ENCODE peak calls at places on chromosomes 4 and X, in eight cellular contexts. J is SK-N-MC, V is hepatocyte, S is MG63, O is suprapubic skin, W is GM23338, D is right lobe of liver, F is SJCRH30. T is an unnamed sample.

GRCh38 chr4:70158576-70158975 is 4.5 kb downstream of the PRR27 start:
- DNase-seq in J (no peak), V (no peak), S (no peak), O (no peak), W (peak; percentile 2), D (no peak), F (no peak), T (no peak)

GRCh38 chr4:140754918-140755810 is 1.0 kb downstream of the TBC1D9 start:
- DNase-seq in J (no peak), V (no peak), S (no peak), O (no peak), W (peak; percentile 51), D (no peak), F (peak; percentile 61), T (no peak)

GRCh38 chrX:53282313-53282712 is 929 bp upstream of the IQSEC2 start:
- DNase-seq in J (no peak), V (no peak), S (peak; percentile 33), O (no peak), W (no peak), D (no peak), F (no peak), T (no peak)

GRCh38 chr4:105765690-105766407 is 57.3 kb downstream of the GSTCD start:
- DNase-seq in J (no peak), V (peak; percentile 44), S (peak; percentile 69), O (no peak), W (peak; percentile 24), D (no peak), F (peak; percentile 60), T (no peak)

GRCh38 chr4:153013202-153013988 is 77.3 kb downstream of the FHDC1 start:
- DNase-seq in J (no peak), V (no peak), S (no peak), O (no peak), W (no peak), D (no peak), F (no peak), T (no peak)

GRCh38 chr4:150591284-150591874 is 9.4 kb downstream of the MAB21L2 start:
- DNase-seq in J (no peak), V (peak; percentile 9), S (no peak), O (no peak), W (peak; percentile 78), D (no peak), F (peak; percentile 4), T (no peak)

GRCh38 chr4:159278399-159278798 is 175.5 kb downstream of the RAPGEF2 start:
- DNase-seq in J (no peak), V (no peak), S (no peak), O (no peak), W (no peak), D (no peak), F (no peak), T (no peak)

GRCh38 chr4:40150932-40151331 is 45.9 kb upstream of the RHOH start:
- DNase-seq in J (no peak), V (no peak), S (no peak), O (no peak), W (no peak), D (no peak), F (no peak), T (no peak)

GRCh38 chr4:185587444-185588161 is 52.3 kb upstream of the PDLIM3 start:
- DNase-seq in J (no peak), V (no peak), S (no peak), O (no peak), W (peak; percentile 95), D (no peak), F (peak; percentile 30), T (no peak)

GRCh38 chr4:88008624-88009235 is 1.3 kb downstream of the PKD2 start:
- DNase-seq in J (no peak), V (no peak), S (no peak), O (no peak), W (no peak), D (no peak), F (peak; percentile 58), T (no peak)

GRCh38 chrX:38817004-38817703 is 15.9 kb downstream of the MID1IP1 start:
- DNase-seq in J (no peak), V (peak; percentile 48), S (peak; percentile 44), O (no peak), W (peak; percentile 42), D (peak; percentile 52), F (peak; percentile 34), T (peak; percentile 53)

GRCh38 chr4:102869569-102870227 is 906 bp downstream of the CISD2 start:
- DNase-seq in J (no peak), V (no peak), S (no peak), O (no peak), W (peak; percentile 45), D (no peak), F (peak; percentile 34), T (no peak)

GRCh38 chr4:6307891-6308290 is 38.2 kb downstream of the WFS1 start:
- DNase-seq in J (no peak), V (no peak), S (no peak), O (no peak), W (no peak), D (no peak), F (no peak), T (no peak)

GRCh38 chr4:158316264-158316663 is 106.0 kb downstream of the TMEM144 start:
- DNase-seq in J (no peak), V (no peak), S (peak; percentile 33), O (no peak), W (no peak), D (no peak), F (no peak), T (no peak)

GRCh38 chrX:154751669-154752271 is 893 bp upstream of the GAB3 start:
- DNase-seq in J (no peak), V (no peak), S (no peak), O (no peak), W (no peak), D (no peak), F (no peak), T (no peak)

GRCh38 chrX:153476628-153477027 is 6.3 kb upstream of the HAUS7 start:
- DNase-seq in J (no peak), V (peak; percentile 68), S (peak; percentile 73), O (no peak), W (no peak), D (no peak), F (no peak), T (peak; percentile 59)

GRCh38 chr4:151099976-151100417 is 569 bp downstream of the RPS3A start:
- DNase-seq in J (no peak), V (no peak), S (no peak), O (no peak), W (no peak), D (no peak), F (no peak), T (no peak)

GRCh38 chr4:169338246-169338645 is 67.5 kb upstream of the SH3RF1 start:
- DNase-seq in J (no peak), V (no peak), S (no peak), O (no peak), W (no peak), D (no peak), F (no peak), T (no peak)

GRCh38 chrX:112834976-112835375 is 5.7 kb downstream of the AMOT start:
- DNase-seq in J (no peak), V (no peak), S (no peak), O (no peak), W (no peak), D (no peak), F (no peak), T (no peak)
- H3K4me3 ChIP-seq in J (peak overlapping the region; percentile 74), V (no peak overlapping the region), S (no peak overlapping the region), O (no peak overlapping the region), W (no peak overlapping the region), D (no peak overlapping the region), F (no peak overlapping the region), T (no peak overlapping the region)

DNA sequence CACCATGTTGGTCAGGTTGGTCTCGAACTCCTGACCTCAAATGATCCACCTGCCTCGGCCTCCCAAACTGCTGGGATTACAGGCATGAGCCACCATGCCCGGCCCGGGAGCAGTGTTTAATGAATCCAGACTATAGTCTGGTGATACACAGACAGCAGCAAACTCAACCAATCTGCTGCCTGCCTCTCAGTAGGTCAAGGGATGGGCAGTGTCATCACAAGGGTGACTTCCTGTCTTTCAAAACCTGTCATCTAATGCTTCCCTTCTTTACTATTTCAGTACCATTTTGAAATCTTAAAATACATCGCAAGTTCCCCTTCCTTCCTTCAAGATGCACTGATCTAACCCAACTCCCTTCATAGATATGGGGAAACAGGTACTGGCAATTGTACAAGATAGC is 8.4 kb downstream of the RPL39 start:
- DNase-seq in J (no peak), V (no peak), S (no peak), O (no peak), W (no peak), D (no peak), F (no peak), T (no peak)
- H3K36me3 ChIP-seq in J (peaks cover 40% of the 10 kb centered on the region), V (no peaks in the 10 kb centered on the region), S (peaks cover 36% of the 10 kb centered on the region), O (peaks cover 21% of the 10 kb centered on the region), W (peaks cover 8% of the 10 kb centered on the region), D (no peaks in the 10 kb centered on the region), F (peaks cover 74% of the 10 kb centered on the region), T (peaks cover 16% of the 10 kb centered on the region)

DNA sequence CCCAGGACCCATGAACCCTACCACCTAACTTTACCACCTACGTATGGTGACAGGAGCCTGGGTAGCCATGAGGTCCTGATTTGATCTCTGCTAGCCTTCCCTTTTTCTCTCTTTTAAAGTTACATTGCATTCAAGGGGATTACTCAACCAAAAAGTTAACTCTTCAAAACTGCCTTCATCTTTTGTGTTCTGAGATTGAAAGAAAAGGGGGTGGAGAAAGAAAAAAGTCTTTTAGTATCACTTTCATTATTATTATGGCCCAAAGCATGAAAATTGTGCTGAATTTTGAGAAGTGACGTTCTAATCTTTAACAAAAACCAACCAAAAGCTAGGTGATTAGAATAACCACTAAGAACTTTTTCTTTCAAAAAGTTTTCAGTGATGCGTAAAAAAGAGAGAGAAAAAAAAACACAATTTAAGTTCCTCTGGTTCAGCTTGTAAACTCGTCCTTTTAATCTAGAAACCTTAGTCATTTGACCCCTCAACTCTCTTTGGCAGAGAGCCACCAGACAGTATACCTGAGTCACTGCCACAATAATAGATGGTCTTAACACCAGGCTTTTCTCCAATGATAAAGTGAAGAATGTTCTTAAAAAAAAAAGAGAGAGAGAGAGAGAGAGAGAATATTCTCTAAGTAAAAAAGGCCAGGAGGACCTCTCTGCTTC is 347.4 kb upstream of the FGF13 start:
- DNase-seq in J (no peak), V (peak; percentile 16), S (peak; percentile 11), O (no peak), W (no peak), D (no peak), F (no peak), T (no peak)
- H3K4me3 ChIP-seq in J (no peak overlapping the region), V (no peak overlapping the region), S (no peak overlapping the region), O (no peak overlapping the region), W (no peak overlapping the region), D (no peak overlapping the region), F (no peak overlapping the region), T (no peak overlapping the region)

GRCh38 chrX:149493567-149494562 is 11.2 kb downstream of the IDS start:
- DNase-seq in J (no peak), V (no peak), S (no peak), O (no peak), W (peak; percentile 11), D (no peak), F (no peak), T (peak; percentile 37)

GRCh38 chrX:149497626-149498025 is 7.5 kb downstream of the IDS start:
- DNase-seq in J (no peak), V (no peak), S (peak; percentile 46), O (no peak), W (no peak), D (no peak), F (no peak), T (no peak)

GRCh38 chrX:149494844-149495565 is 10.1 kb downstream of the IDS start:
- DNase-seq in J (no peak), V (no peak), S (no peak), O (no peak), W (no peak), D (no peak), F (no peak), T (no peak)

GRCh38 chrX:149497054-149497453 is 8.1 kb downstream of the IDS start:
- DNase-seq in J (no peak), V (no peak), S (no peak), O (no peak), W (no peak), D (no peak), F (no peak), T (no peak)

GRCh38 chrX:149495573-149496071 is 9.5 kb downstream of the IDS start:
- DNase-seq in J (no peak), V (peak; percentile 58), S (peak; percentile 28), O (no peak), W (no peak), D (no peak), F (no peak), T (no peak)
- H3K36me3 ChIP-seq in J (peaks cover 8% of the 10 kb centered on the region), V (no peaks in the 10 kb centered on the region), S (no peaks in the 10 kb centered on the region), O (peaks cover 56% of the 10 kb centered on the region), W (no peaks in the 10 kb centered on the region), D (no peaks in the 10 kb centered on the region), F (no peaks in the 10 kb centered on the region), T (peaks cover 54% of the 10 kb centered on the region)